ENCODE peak calls at places on chromosomes 3 and 15, in six cellular contexts. One of them, this sample, is unnamed. For H3K9me3 and H3K4me1, the result is how much of the 10 kb centered on the place peaks cover.

GRCh38 chr3:29100292-29100691 is 180.6 kb upstream of the RBMS3 start:
- DNase-seq in H9: no peak
- DNase-seq in Peyer's patch: no peak
- DNase-seq in tibial nerve: no peak
- DNase-seq in uterus: no peak
- DNase-seq in fibroblast of lung: no peak
- DNase-seq in this sample: no peak

GRCh38 chr3:183582161-183582560 is 26.7 kb upstream of the KLHL6 start:
- DNase-seq in fibroblast of lung: no peak
- DNase-seq in uterus: no peak
- DNase-seq in tibial nerve: no peak
- DNase-seq in H9: no peak
- DNase-seq in Peyer's patch: no peak
- DNase-seq in this sample: no peak

GRCh38 chr3:30286811-30287210 is 319.6 kb upstream of the TGFBR2 start:
- DNase-seq in fibroblast of lung: peak
- DNase-seq in Peyer's patch: no peak
- DNase-seq in uterus: no peak
- DNase-seq in tibial nerve: no peak
- DNase-seq in H9: no peak
- DNase-seq in this sample: no peak

GRCh38 chr3:134485075-134485536 is 679 bp downstream of the ANAPC13 start:
- DNase-seq in uterus: no peak
- DNase-seq in tibial nerve: no peak
- DNase-seq in H9: no peak
- DNase-seq in Peyer's patch: no peak
- DNase-seq in fibroblast of lung: no peak
- DNase-seq in this sample: no peak

GRCh38 chr3:27578032-27578431 is 93.8 kb upstream of the SLC4A7 start:
- DNase-seq in fibroblast of lung: no peak
- DNase-seq in uterus: no peak
- DNase-seq in Peyer's patch: no peak
- DNase-seq in H9: no peak
- DNase-seq in tibial nerve: no peak
- DNase-seq in this sample: no peak

GRCh38 chr3:122961146-122961545 is 66.4 kb downstream of the SEMA5B start:
- DNase-seq in uterus: no peak
- DNase-seq in tibial nerve: no peak
- DNase-seq in fibroblast of lung: peak
- DNase-seq in H9: no peak
- DNase-seq in Peyer's patch: no peak
- DNase-seq in this sample: no peak

GRCh38 chr3:12489832-12490231 is 5.6 kb downstream of the TSEN2 start:
- DNase-seq in H9: no peak
- DNase-seq in Peyer's patch: no peak
- DNase-seq in tibial nerve: no peak
- DNase-seq in fibroblast of lung: no peak
- DNase-seq in uterus: no peak
- DNase-seq in this sample: no peak

GRCh38 chr3:115930168-115930567 is 306.9 kb downstream of the GAP43 start:
- DNase-seq in H9: no peak
- DNase-seq in fibroblast of lung: no peak
- DNase-seq in tibial nerve: no peak
- DNase-seq in uterus: no peak
- DNase-seq in Peyer's patch: no peak
- DNase-seq in this sample: no peak

GRCh38 chr3:8536106-8537052 is 34.8 kb downstream of the LMCD1 start:
- DNase-seq in H9: peak
- DNase-seq in fibroblast of lung: peak
- DNase-seq in uterus: no peak
- DNase-seq in Peyer's patch: no peak
- DNase-seq in tibial nerve: no peak
- DNase-seq in this sample: no peak

GRCh38 chr3:169813757-169814517 is 1.2 kb upstream of the LRRC34 start:
- DNase-seq in fibroblast of lung: no peak
- DNase-seq in H9: peak
- DNase-seq in Peyer's patch: peak
- DNase-seq in tibial nerve: no peak
- DNase-seq in uterus: no peak
- DNase-seq in this sample: no peak

GRCh38 chr3:34185301-34185700 is 386.9 kb downstream of the PDCD6IP start:
- DNase-seq in tibial nerve: no peak
- DNase-seq in H9: no peak
- DNase-seq in Peyer's patch: no peak
- DNase-seq in fibroblast of lung: no peak
- DNase-seq in uterus: no peak
- DNase-seq in this sample: no peak

GRCh38 chr15:80816049-80816653 is 37.0 kb downstream of the CEMIP start:
- DNase-seq in H9: no peak
- DNase-seq in Peyer's patch: no peak
- DNase-seq in fibroblast of lung: no peak
- DNase-seq in uterus: no peak
- DNase-seq in tibial nerve: no peak
- DNase-seq in this sample: no peak

GRCh38 chr15:68328485-68328884 is 50.9 kb downstream of the FEM1B start:
- DNase-seq in uterus: no peak
- DNase-seq in H9: no peak
- DNase-seq in tibial nerve: no peak
- DNase-seq in Peyer's patch: no peak
- DNase-seq in fibroblast of lung: no peak
- DNase-seq in this sample: no peak

GRCh38 chr3:49351521-49352011 is 6.6 kb downstream of the GPX1 start:
- DNase-seq in H9: no peak
- DNase-seq in Peyer's patch: no peak
- DNase-seq in fibroblast of lung: peak
- DNase-seq in uterus: no peak
- DNase-seq in tibial nerve: no peak
- DNase-seq in this sample: no peak

GRCh38 chr15:66854012-66854965 is 152.3 kb downstream of the SMAD6 start:
- DNase-seq in tibial nerve: no peak
- DNase-seq in fibroblast of lung: no peak
- DNase-seq in Peyer's patch: peak
- DNase-seq in H9: peak
- DNase-seq in uterus: no peak
- DNase-seq in this sample: no peak

GRCh38 chr3:33417051-33417673 is 23.0 kb downstream of the UBP1 start:
- DNase-seq in fibroblast of lung: peak
- DNase-seq in uterus: no peak
- DNase-seq in H9: no peak
- DNase-seq in tibial nerve: no peak
- DNase-seq in Peyer's patch: no peak
- DNase-seq in this sample: no peak

GRCh38 chr15:68304611-68305337 is 27.2 kb downstream of the FEM1B start:
- DNase-seq in Peyer's patch: no peak
- DNase-seq in fibroblast of lung: no peak
- DNase-seq in uterus: peak
- DNase-seq in H9: peak
- DNase-seq in tibial nerve: no peak
- DNase-seq in this sample: no peak

GRCh38 chr15:89016549-89017041 is 71.7 kb upstream of the ABHD2 start:
- DNase-seq in fibroblast of lung: no peak
- DNase-seq in uterus: peak
- DNase-seq in tibial nerve: no peak
- DNase-seq in H9: no peak
- DNase-seq in Peyer's patch: no peak
- DNase-seq in this sample: no peak

GRCh38 chr3:126517291-126517951 is at the start of gene UROC1:
- DNase-seq in Peyer's patch: peak
- DNase-seq in fibroblast of lung: no peak
- DNase-seq in H9: no peak
- DNase-seq in tibial nerve: no peak
- DNase-seq in uterus: no peak
- DNase-seq in this sample: peak

GRCh38 chr3:137642831-137643230 is 121.3 kb upstream of the SOX14 start:
- DNase-seq in uterus: no peak
- DNase-seq in Peyer's patch: no peak
- DNase-seq in tibial nerve: no peak
- DNase-seq in H9: no peak
- DNase-seq in fibroblast of lung: no peak
- DNase-seq in this sample: no peak

GRCh38 chr15:77266708-77267387 is 153.1 kb downstream of the PEAK1 start:
- DNase-seq in tibial nerve: no peak
- DNase-seq in fibroblast of lung: no peak
- DNase-seq in Peyer's patch: no peak
- DNase-seq in uterus: no peak
- DNase-seq in H9: peak
- DNase-seq in this sample: no peak

GRCh38 chr3:5576277-5577011 is 388.9 kb downstream of the EDEM1 start:
- DNase-seq in fibroblast of lung: no peak
- DNase-seq in Peyer's patch: no peak
- DNase-seq in tibial nerve: no peak
- DNase-seq in H9: no peak
- DNase-seq in uterus: no peak
- DNase-seq in this sample: no peak

GRCh38 chr3:16148783-16149182 is 25.7 kb upstream of the GALNT15 start:
- DNase-seq in fibroblast of lung: peak
- DNase-seq in Peyer's patch: no peak
- DNase-seq in tibial nerve: peak
- DNase-seq in H9: no peak
- DNase-seq in uterus: peak
- DNase-seq in this sample: peak

GRCh38 chr3:16873872-16874271 is 10.9 kb upstream of the PLCL2 start:
- DNase-seq in uterus: no peak
- DNase-seq in H9: no peak
- DNase-seq in tibial nerve: no peak
- DNase-seq in fibroblast of lung: no peak
- DNase-seq in Peyer's patch: no peak
- DNase-seq in this sample: no peak

GRCh38 chr15:69156726-69157381 is 3.6 kb upstream of the GLCE start:
- DNase-seq in fibroblast of lung: no peak
- DNase-seq in tibial nerve: no peak
- DNase-seq in Peyer's patch: no peak
- DNase-seq in H9: peak
- DNase-seq in uterus: no peak
- DNase-seq in this sample: no peak

GRCh38 chr3:101902041-101902440 is 52.7 kb downstream of the NFKBIZ start:
- DNase-seq in uterus: no peak
- DNase-seq in H9: no peak
- DNase-seq in tibial nerve: no peak
- DNase-seq in Peyer's patch: no peak
- DNase-seq in fibroblast of lung: peak
- DNase-seq in this sample: no peak

GRCh38 chr3:15948403-15948802 is 150.6 kb upstream of the ANKRD28 start:
- DNase-seq in fibroblast of lung: no peak
- DNase-seq in tibial nerve: no peak
- DNase-seq in Peyer's patch: no peak
- DNase-seq in H9: no peak
- DNase-seq in uterus: no peak
- DNase-seq in this sample: no peak

GRCh38 chr3:149376728-149377407 is 581 bp downstream of the TM4SF1 start:
- DNase-seq in uterus: no peak
- DNase-seq in fibroblast of lung: peak
- DNase-seq in tibial nerve: no peak
- DNase-seq in H9: no peak
- DNase-seq in Peyer's patch: no peak
- DNase-seq in this sample: no peak

GRCh38 chr15:71103102-71103676 is 12.1 kb upstream of the THSD4 start:
- DNase-seq in uterus: no peak
- DNase-seq in H9: no peak
- DNase-seq in fibroblast of lung: peak
- DNase-seq in tibial nerve: no peak
- DNase-seq in Peyer's patch: no peak
- DNase-seq in this sample: peak

GRCh38 chr15:99943466-99943865 is 210.2 kb upstream of the LYSMD4 start:
- DNase-seq in Peyer's patch: no peak
- DNase-seq in fibroblast of lung: no peak
- DNase-seq in tibial nerve: no peak
- DNase-seq in H9: no peak
- DNase-seq in uterus: no peak
- DNase-seq in this sample: no peak
- H3K9me3 ChIP-seq in Peyer's patch: under half
- H3K9me3 ChIP-seq in fibroblast of lung: under half
- H3K9me3 ChIP-seq in tibial nerve: under half
- H3K9me3 ChIP-seq in H9: under half
- H3K9me3 ChIP-seq in uterus: under half
- H3K9me3 ChIP-seq in this sample: under half

GRCh38 chr3:177337548-177338331 is 140.5 kb upstream of the TBL1XR1 start:
- DNase-seq in uterus: no peak
- DNase-seq in H9: no peak
- DNase-seq in tibial nerve: no peak
- DNase-seq in fibroblast of lung: peak
- DNase-seq in Peyer's patch: no peak
- DNase-seq in this sample: no peak
- H3K4me1 ChIP-seq in uterus: under half
- H3K4me1 ChIP-seq in H9: under half
- H3K4me1 ChIP-seq in tibial nerve: under half
- H3K4me1 ChIP-seq in fibroblast of lung: under half
- H3K4me1 ChIP-seq in Peyer's patch: under half
- H3K4me1 ChIP-seq in this sample: under half

DNA sequence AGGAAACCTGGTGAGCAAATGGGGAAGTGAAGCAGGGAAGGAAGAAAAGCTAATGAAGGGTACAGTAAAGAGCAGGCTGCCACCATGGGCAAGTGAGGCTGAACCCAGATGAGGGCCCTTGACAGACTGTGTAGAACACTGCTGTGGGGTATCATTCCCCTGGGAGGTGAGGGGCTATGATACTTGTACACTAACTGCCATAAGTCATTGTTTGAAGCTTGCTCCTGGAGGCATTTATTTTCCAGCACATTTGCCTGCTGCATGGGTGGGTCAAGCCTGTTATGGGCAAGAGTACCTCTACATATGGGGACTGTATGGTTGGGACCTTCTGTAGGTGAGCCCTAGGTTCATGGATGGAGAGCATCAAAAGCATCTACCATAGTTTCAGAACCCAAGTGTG is 57.4 kb downstream of the POMGNT2 start:
- DNase-seq in H9: no peak
- DNase-seq in uterus: no peak
- DNase-seq in tibial nerve: no peak
- DNase-seq in Peyer's patch: no peak
- DNase-seq in fibroblast of lung: no peak
- DNase-seq in this sample: no peak
- H3K9me3 ChIP-seq in H9: under half
- H3K9me3 ChIP-seq in uterus: under half
- H3K9me3 ChIP-seq in tibial nerve: under half
- H3K9me3 ChIP-seq in Peyer's patch: under half
- H3K9me3 ChIP-seq in fibroblast of lung: under half
- H3K9me3 ChIP-seq in this sample: under half

DNA sequence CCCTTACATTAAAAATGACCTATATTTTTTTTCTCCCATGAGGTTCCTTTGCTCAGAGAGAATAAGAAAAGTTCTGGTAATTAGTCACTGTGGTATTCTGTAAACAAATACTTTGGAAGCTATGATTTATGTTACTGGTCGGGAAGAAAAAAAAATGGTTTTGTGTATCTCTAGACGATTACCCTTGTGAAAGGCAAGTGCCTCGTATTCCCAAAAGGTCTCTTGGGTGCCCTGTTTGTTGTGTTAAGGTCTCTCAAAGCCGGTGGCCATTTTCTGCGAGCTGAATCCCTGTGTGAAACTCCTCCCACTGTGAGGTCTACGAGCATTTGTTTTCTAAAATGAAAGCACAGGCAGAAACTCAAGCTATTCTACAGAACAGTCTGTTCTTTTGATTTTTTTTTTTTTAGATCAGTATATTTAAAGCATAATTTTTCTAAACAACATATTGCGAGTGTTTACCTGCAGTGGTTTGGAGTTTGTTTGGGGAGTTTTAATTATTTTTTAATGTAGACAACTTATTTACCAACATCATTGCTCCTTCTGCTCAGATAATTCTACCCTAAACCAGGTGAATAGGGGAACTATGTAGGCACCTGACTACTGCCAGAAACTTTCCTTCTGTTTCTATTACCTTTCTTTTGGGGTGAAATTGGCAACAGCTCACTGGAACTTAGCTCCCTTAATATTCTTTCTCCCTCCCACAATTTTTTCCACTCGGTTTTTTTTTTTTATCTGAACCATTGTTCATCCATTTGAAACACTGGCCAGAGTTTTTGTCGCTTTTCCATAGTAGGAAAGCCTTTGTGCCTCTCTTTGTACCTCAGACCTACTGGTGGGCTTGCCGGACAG is 44.0 kb downstream of the ZBTB38 start:
- DNase-seq in fibroblast of lung: peak
- DNase-seq in uterus: peak
- DNase-seq in H9: no peak
- DNase-seq in Peyer's patch: no peak
- DNase-seq in tibial nerve: peak
- DNase-seq in this sample: no peak
- H3K4me1 ChIP-seq in fibroblast of lung: half or more
- H3K4me1 ChIP-seq in uterus: under half
- H3K4me1 ChIP-seq in H9: under half
- H3K4me1 ChIP-seq in Peyer's patch: under half
- H3K4me1 ChIP-seq in tibial nerve: half or more
- H3K4me1 ChIP-seq in this sample: under half